ENCODE peak calls at places on chromosomes 6 and 20, in nine cellular contexts. One of them, this sample, is unnamed.

GRCh38 chr20:61899971-61900370 is 165.7 kb downstream of the TAF4 start:
- DNase-seq in stomach: no peak
- DNase-seq in tibial nerve: no peak
- DNase-seq in sigmoid colon: no peak
- DNase-seq in ovary: no peak
- DNase-seq in H54: no peak
- DNase-seq in Peyer's patch: no peak
- DNase-seq in uterus: no peak
- DNase-seq in heart left ventricle: peak
- DNase-seq in this sample: no peak

GRCh38 chr6:107489636-107490567 is at the start of gene SOBP:
- DNase-seq in stomach: peak
- DNase-seq in tibial nerve: peak
- DNase-seq in sigmoid colon: peak
- DNase-seq in ovary: peak
- DNase-seq in H54: no peak
- DNase-seq in Peyer's patch: peak
- DNase-seq in uterus: peak
- DNase-seq in heart left ventricle: peak
- DNase-seq in this sample: peak

GRCh38 chr6:151695181-151695580 is 112.3 kb upstream of the ESR1 start:
- DNase-seq in stomach: no peak
- DNase-seq in tibial nerve: no peak
- DNase-seq in sigmoid colon: no peak
- DNase-seq in ovary: no peak
- DNase-seq in H54: no peak
- DNase-seq in Peyer's patch: no peak
- DNase-seq in uterus: no peak
- DNase-seq in heart left ventricle: no peak
- DNase-seq in this sample: no peak

GRCh38 chr6:35970181-35970580 is 49.3 kb upstream of the SRPK1 start:
- DNase-seq in stomach: no peak
- DNase-seq in tibial nerve: no peak
- DNase-seq in sigmoid colon: no peak
- DNase-seq in ovary: no peak
- DNase-seq in H54: peak
- DNase-seq in Peyer's patch: no peak
- DNase-seq in uterus: no peak
- DNase-seq in heart left ventricle: no peak
- DNase-seq in this sample: peak

GRCh38 chr6:56550307-56550706 is 92.4 kb downstream of the DST start:
- DNase-seq in stomach: no peak
- DNase-seq in tibial nerve: no peak
- DNase-seq in sigmoid colon: no peak
- DNase-seq in ovary: no peak
- DNase-seq in H54: no peak
- DNase-seq in Peyer's patch: no peak
- DNase-seq in uterus: no peak
- DNase-seq in heart left ventricle: no peak
- DNase-seq in this sample: no peak

GRCh38 chr20:3465301-3465700 is 5.5 kb upstream of the ATRN start:
- DNase-seq in stomach: no peak
- DNase-seq in tibial nerve: no peak
- DNase-seq in sigmoid colon: no peak
- DNase-seq in ovary: no peak
- DNase-seq in H54: no peak
- DNase-seq in Peyer's patch: no peak
- DNase-seq in uterus: no peak
- DNase-seq in heart left ventricle: no peak
- DNase-seq in this sample: no peak

GRCh38 chr6:73774311-73774766 is 78.3 kb downstream of the CD109 start:
- DNase-seq in stomach: no peak
- DNase-seq in tibial nerve: peak
- DNase-seq in sigmoid colon: peak
- DNase-seq in ovary: no peak
- DNase-seq in H54: peak
- DNase-seq in Peyer's patch: no peak
- DNase-seq in uterus: peak
- DNase-seq in heart left ventricle: no peak
- DNase-seq in this sample: peak

GRCh38 chr6:106223300-106223930 is 102.1 kb downstream of the ATG5 start:
- DNase-seq in stomach: peak
- DNase-seq in tibial nerve: no peak
- DNase-seq in sigmoid colon: no peak
- DNase-seq in ovary: peak
- DNase-seq in H54: peak
- DNase-seq in Peyer's patch: peak
- DNase-seq in uterus: peak
- DNase-seq in heart left ventricle: no peak
- DNase-seq in this sample: peak

GRCh38 chr20:51739722-51740249 is 28.4 kb downstream of the ATP9A start:
- DNase-seq in stomach: no peak
- DNase-seq in tibial nerve: no peak
- DNase-seq in sigmoid colon: no peak
- DNase-seq in ovary: no peak
- DNase-seq in H54: no peak
- DNase-seq in Peyer's patch: no peak
- DNase-seq in uterus: no peak
- DNase-seq in heart left ventricle: no peak
- DNase-seq in this sample: no peak

GRCh38 chr6:119147101-119148053 is 68.9 kb upstream of the FAM184A start:
- DNase-seq in stomach: peak
- DNase-seq in tibial nerve: no peak
- DNase-seq in sigmoid colon: peak
- DNase-seq in ovary: peak
- DNase-seq in H54: peak
- DNase-seq in Peyer's patch: no peak
- DNase-seq in uterus: peak
- DNase-seq in heart left ventricle: peak
- DNase-seq in this sample: peak

GRCh38 chr6:78505178-78505577 is 362.2 kb upstream of the IRAK1BP1 start:
- DNase-seq in stomach: no peak
- DNase-seq in tibial nerve: no peak
- DNase-seq in sigmoid colon: no peak
- DNase-seq in ovary: no peak
- DNase-seq in H54: no peak
- DNase-seq in Peyer's patch: no peak
- DNase-seq in uterus: no peak
- DNase-seq in heart left ventricle: no peak
- DNase-seq in this sample: no peak

DNA sequence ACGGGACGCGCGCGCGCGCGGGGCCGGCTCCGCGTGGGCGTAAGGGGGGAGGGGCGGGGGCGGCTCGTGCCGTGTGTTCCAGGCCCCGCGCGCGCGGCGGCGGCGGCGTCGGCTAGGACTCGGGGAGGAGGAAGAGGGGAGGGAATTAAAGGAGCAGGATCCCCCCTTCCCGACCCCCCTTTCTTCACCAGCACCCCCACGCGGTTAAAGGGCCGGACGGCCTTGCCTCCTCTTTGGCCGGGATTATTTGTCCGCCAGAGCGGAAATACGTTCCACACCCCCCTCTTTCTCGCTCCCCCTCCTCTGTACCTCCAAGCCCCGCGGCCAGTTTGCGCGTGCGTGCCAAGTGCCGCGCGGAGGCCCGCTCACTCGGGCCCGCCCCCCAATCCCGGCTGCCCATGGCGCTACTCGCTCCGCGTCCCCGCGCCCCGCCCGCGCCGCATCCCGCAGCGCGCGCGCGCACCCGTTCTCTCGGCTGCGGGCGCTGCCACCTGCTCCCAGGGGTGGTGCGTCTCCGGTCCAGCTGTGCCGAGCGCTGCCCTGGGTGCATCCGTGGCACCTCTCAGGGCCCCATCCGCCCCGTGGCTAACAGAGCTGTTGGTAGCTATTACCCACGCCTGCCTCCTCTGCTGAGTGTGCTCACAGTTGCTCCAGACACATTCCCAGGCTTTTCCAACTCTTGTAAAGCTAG is at the start of gene ZBTB12:
- DNase-seq in stomach: peak
- DNase-seq in tibial nerve: peak
- DNase-seq in sigmoid colon: peak
- DNase-seq in ovary: peak
- DNase-seq in H54: peak
- DNase-seq in Peyer's patch: peak
- DNase-seq in uterus: peak
- DNase-seq in heart left ventricle: peak
- DNase-seq in this sample: peak
- TF ChIP-seq POLR2A in stomach: no peak
- TF ChIP-seq POLR2A in tibial nerve: peak
- TF ChIP-seq POLR2A in sigmoid colon: peak
- TF ChIP-seq POLR2A in ovary: peak
- TF ChIP-seq POLR2A in H54: peak
- TF ChIP-seq POLR2A in Peyer's patch: peak
- TF ChIP-seq POLR2A in uterus: peak
- TF ChIP-seq POLR2A in heart left ventricle: no peak
- TF ChIP-seq POLR2A in this sample: peak

DNA sequence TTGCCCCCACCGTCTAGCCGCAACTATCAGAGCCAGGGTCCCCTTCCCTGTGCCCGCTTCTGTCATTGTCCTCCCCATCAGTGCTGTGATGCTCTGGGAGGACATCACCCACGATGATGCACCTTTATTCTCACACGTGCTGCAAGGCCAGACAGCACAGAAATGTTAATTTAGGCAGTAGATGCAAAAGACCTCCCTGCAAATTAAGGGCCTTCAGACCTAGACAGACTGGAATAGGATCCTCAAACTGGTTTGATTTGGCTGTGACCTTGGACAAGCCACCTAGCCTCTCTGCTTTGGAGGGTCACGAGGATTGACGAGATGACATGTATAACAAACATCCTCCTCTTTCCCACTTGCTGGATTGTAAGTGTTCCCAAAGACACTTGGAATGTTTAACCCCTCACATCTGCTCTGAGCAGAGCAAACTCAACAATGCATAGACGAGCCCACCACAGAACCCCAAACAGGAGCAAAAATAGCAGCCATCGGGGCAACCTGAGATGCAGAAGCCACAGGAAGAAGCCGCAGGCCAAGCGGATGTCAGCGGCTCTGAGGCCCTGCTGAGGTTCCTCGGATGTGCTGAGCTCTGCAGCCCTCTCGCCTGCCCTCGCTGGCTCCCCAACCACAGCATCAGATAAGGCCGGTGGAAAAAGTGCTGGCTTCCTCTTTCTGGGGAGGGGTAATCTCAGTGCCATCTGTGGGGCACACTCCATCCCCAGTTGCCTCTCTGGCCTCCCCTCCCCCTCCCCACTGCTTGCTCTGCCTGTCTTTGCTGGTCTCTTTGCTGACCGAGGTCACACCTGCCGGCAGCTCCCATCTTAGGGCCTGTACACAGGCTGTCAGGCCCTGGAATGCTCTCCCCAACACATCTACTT is 35.3 kb downstream of the TOX2 start:
- DNase-seq in stomach: peak
- DNase-seq in tibial nerve: no peak
- DNase-seq in sigmoid colon: no peak
- DNase-seq in ovary: no peak
- DNase-seq in H54: no peak
- DNase-seq in Peyer's patch: peak
- DNase-seq in uterus: no peak
- DNase-seq in heart left ventricle: peak
- DNase-seq in this sample: no peak
- TF ChIP-seq POLR2A in stomach: no peak
- TF ChIP-seq POLR2A in tibial nerve: no peak
- TF ChIP-seq POLR2A in sigmoid colon: no peak
- TF ChIP-seq POLR2A in ovary: no peak
- TF ChIP-seq POLR2A in H54: no peak
- TF ChIP-seq POLR2A in Peyer's patch: no peak
- TF ChIP-seq POLR2A in uterus: no peak
- TF ChIP-seq POLR2A in heart left ventricle: no peak
- TF ChIP-seq POLR2A in this sample: no peak

DNA sequence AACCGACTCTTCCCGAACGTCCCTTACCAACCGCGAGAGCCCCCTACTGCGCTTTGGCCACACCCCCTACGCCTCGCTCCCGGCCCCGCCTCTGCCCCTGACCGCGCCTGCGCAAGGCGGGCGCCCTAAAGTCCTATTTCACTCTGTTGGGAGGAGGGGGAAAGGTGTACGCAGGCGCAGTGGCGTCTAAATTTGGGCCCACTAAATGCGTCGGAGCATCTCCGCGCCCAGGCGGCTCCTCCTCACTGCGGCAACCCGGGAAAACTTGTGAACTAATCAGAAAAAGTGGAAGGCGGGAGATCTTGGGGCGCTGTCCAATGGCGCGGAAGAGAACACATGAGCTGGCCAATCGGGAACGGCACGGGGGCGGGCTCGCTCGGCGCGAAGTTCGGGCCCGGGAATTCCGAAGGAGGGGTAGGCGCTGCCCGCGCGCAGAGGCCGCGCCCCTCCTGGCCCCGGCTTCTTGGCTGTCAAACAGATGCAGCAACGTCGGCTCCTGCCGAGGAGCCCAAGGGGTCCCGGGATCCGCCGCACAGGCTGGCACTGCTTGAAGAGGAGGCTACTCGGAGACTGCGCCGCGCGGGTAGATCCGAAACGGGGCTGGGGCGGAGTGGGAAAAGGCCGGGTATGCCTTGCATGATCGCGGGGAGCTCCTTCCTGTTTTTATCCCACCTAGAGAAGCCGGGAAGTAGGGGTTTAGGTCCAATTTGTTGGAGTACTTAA is at the start of gene TCF19:
- DNase-seq in stomach: peak
- DNase-seq in tibial nerve: peak
- DNase-seq in sigmoid colon: peak
- DNase-seq in ovary: peak
- DNase-seq in H54: peak
- DNase-seq in Peyer's patch: peak
- DNase-seq in uterus: peak
- DNase-seq in heart left ventricle: peak
- DNase-seq in this sample: peak
- TF ChIP-seq POLR2A in stomach: no peak
- TF ChIP-seq POLR2A in tibial nerve: peak
- TF ChIP-seq POLR2A in sigmoid colon: no peak
- TF ChIP-seq POLR2A in ovary: no peak
- TF ChIP-seq POLR2A in H54: peak
- TF ChIP-seq POLR2A in Peyer's patch: no peak
- TF ChIP-seq POLR2A in uterus: peak
- TF ChIP-seq POLR2A in heart left ventricle: no peak
- TF ChIP-seq POLR2A in this sample: no peak

GRCh38 chr20:40481743-40482458 is 207.1 kb downstream of the MAFB start:
- DNase-seq in stomach: no peak
- DNase-seq in tibial nerve: no peak
- DNase-seq in sigmoid colon: no peak
- DNase-seq in ovary: no peak
- DNase-seq in H54: no peak
- DNase-seq in Peyer's patch: no peak
- DNase-seq in uterus: no peak
- DNase-seq in heart left ventricle: no peak
- DNase-seq in this sample: no peak
- TF ChIP-seq POLR2A in stomach: no peak
- TF ChIP-seq POLR2A in tibial nerve: no peak
- TF ChIP-seq POLR2A in sigmoid colon: no peak
- TF ChIP-seq POLR2A in ovary: no peak
- TF ChIP-seq POLR2A in H54: no peak
- TF ChIP-seq POLR2A in Peyer's patch: no peak
- TF ChIP-seq POLR2A in uterus: no peak
- TF ChIP-seq POLR2A in heart left ventricle: no peak
- TF ChIP-seq POLR2A in this sample: no peak

GRCh38 chr20:63451821-63452220 is 20.6 kb downstream of the KCNQ2 start:
- DNase-seq in stomach: no peak
- DNase-seq in tibial nerve: no peak
- DNase-seq in sigmoid colon: no peak
- DNase-seq in ovary: no peak
- DNase-seq in H54: no peak
- DNase-seq in Peyer's patch: no peak
- DNase-seq in uterus: no peak
- DNase-seq in heart left ventricle: no peak
- DNase-seq in this sample: no peak
- TF ChIP-seq POLR2A in stomach: no peak
- TF ChIP-seq POLR2A in tibial nerve: no peak
- TF ChIP-seq POLR2A in sigmoid colon: no peak
- TF ChIP-seq POLR2A in ovary: no peak
- TF ChIP-seq POLR2A in H54: no peak
- TF ChIP-seq POLR2A in Peyer's patch: no peak
- TF ChIP-seq POLR2A in uterus: no peak
- TF ChIP-seq POLR2A in heart left ventricle: no peak
- TF ChIP-seq POLR2A in this sample: no peak

This sample was measured in adrenal gland.